ENCODE peak calls at places on chromosomes 7 and 10, in eight cellular contexts. F is tibial nerve; P is neural progenitor cell; Y is mesenchymal stem cell; R is CD4-positive, alpha-beta memory T cell; S is brain microvascular endothelial cell; I is upper lobe of right lung; O is ovary. V is an unnamed sample. For H3K36me3, the result is how much of the 10 kb centered on the place peaks cover.

GRCh38 chr7:146296028-146296427 is 179.4 kb downstream of the CNTNAP2 start:
- DNase-seq in F (no peak), P (no peak), Y (no peak), R (no peak), S (no peak), I (no peak), O (no peak), V (no peak)

GRCh38 chr10:117007080-117007479 is 2.1 kb upstream of the SHTN1 start:
- DNase-seq in F (no peak), P (no peak), Y (peak), R (no peak), S (peak), I (no peak), O (no peak), V (no peak)

GRCh38 chr7:29349362-29349761 is 154.8 kb downstream of the CHN2 start:
- DNase-seq in F (no peak), P (no peak), Y (no peak), R (no peak), S (no peak), I (no peak), O (no peak), V (no peak)

GRCh38 chr10:131041361-131041916 is 270.1 kb downstream of the TCERG1L start:
- DNase-seq in F (no peak), P (no peak), Y (no peak), R (no peak), S (no peak), I (no peak), O (no peak), V (no peak)

GRCh38 chr10:132253092-132253687 is 54.6 kb downstream of the STK32C start:
- DNase-seq in F (no peak), P (no peak), Y (no peak), R (no peak), S (no peak), I (no peak), O (no peak), V (no peak)

GRCh38 chr10:120789804-120790203 is 61.4 kb upstream of the WDR11 start:
- DNase-seq in F (no peak), P (no peak), Y (no peak), R (no peak), S (no peak), I (no peak), O (no peak), V (no peak)

GRCh38 chr7:116717137-116717536 is 45.1 kb downstream of the MET start:
- DNase-seq in F (no peak), P (no peak), Y (no peak), R (no peak), S (no peak), I (no peak), O (no peak), V (no peak)

GRCh38 chr7:114988755-114989154 is 66.9 kb downstream of the MDFIC start:
- DNase-seq in F (no peak), P (no peak), Y (peak), R (no peak), S (peak), I (no peak), O (peak), V (no peak)

GRCh38 chr7:15015545-15016314 is 113.2 kb upstream of the DGKB start:
- DNase-seq in F (no peak), P (peak), Y (peak), R (peak), S (peak), I (no peak), O (peak), V (peak)

GRCh38 chr10:88482220-88482619 is 100.9 kb downstream of the RNLS start:
- DNase-seq in F (no peak), P (no peak), Y (no peak), R (no peak), S (no peak), I (no peak), O (no peak), V (no peak)

GRCh38 chr7:44155191-44156185 is 14.4 kb upstream of the MYL7 start:
- DNase-seq in F (no peak), P (no peak), Y (no peak), R (no peak), S (no peak), I (no peak), O (no peak), V (no peak)

GRCh38 chr10:13001041-13001886 is at the start of gene CCDC3:
- DNase-seq in F (no peak), P (peak), Y (peak), R (no peak), S (no peak), I (no peak), O (peak), V (no peak)

GRCh38 chr7:48337012-48337621 is 165.9 kb downstream of the ABCA13 start:
- DNase-seq in F (no peak), P (peak), Y (no peak), R (no peak), S (peak), I (no peak), O (no peak), V (no peak)

GRCh38 chr10:33880291-33880690 is 545.8 kb upstream of the NRP1 start:
- DNase-seq in F (no peak), P (no peak), Y (no peak), R (no peak), S (no peak), I (no peak), O (no peak), V (no peak)

GRCh38 chr10:123459371-123460224 is 206.6 kb upstream of the GPR26 start:
- DNase-seq in F (no peak), P (no peak), Y (no peak), R (no peak), S (no peak), I (no peak), O (no peak), V (no peak)

GRCh38 chr10:112721080-112721698 is 228.9 kb upstream of the TCF7L2 start:
- DNase-seq in F (no peak), P (peak), Y (peak), R (peak), S (peak), I (no peak), O (no peak), V (peak)

GRCh38 chr7:130292682-130293257 is at the start of gene CPA4:
- DNase-seq in F (no peak), P (no peak), Y (peak), R (no peak), S (peak), I (no peak), O (no peak), V (no peak)

GRCh38 chr7:99359465-99360154 is 14.9 kb upstream of the ARPC1B start:
- DNase-seq in F (no peak), P (peak), Y (no peak), R (no peak), S (no peak), I (no peak), O (no peak), V (no peak)
- H3K27ac ChIP-seq in F (peak), P (peak), Y (no peak), R (no peak), S (no peak), I (no peak), O (no peak), V (no peak)

GRCh38 chr7:140704205-140704604 is 7.7 kb downstream of the NDUFB2 start:
- DNase-seq in F (no peak), P (no peak), Y (no peak), R (no peak), S (no peak), I (no peak), O (no peak), V (no peak)

GRCh38 chr7:140697447-140698143 is 1.1 kb downstream of the NDUFB2 start:
- DNase-seq in F (no peak), P (no peak), Y (peak), R (no peak), S (no peak), I (no peak), O (no peak), V (no peak)

GRCh38 chr7:140698477-140698876 is 2.0 kb downstream of the NDUFB2 start:
- DNase-seq in F (no peak), P (no peak), Y (no peak), R (no peak), S (no peak), I (no peak), O (no peak), V (no peak)

GRCh38 chr7:140707132-140707531 is 10.6 kb downstream of the NDUFB2 start:
- DNase-seq in F (no peak), P (no peak), Y (no peak), R (no peak), S (no peak), I (no peak), O (no peak), V (no peak)

DNA sequence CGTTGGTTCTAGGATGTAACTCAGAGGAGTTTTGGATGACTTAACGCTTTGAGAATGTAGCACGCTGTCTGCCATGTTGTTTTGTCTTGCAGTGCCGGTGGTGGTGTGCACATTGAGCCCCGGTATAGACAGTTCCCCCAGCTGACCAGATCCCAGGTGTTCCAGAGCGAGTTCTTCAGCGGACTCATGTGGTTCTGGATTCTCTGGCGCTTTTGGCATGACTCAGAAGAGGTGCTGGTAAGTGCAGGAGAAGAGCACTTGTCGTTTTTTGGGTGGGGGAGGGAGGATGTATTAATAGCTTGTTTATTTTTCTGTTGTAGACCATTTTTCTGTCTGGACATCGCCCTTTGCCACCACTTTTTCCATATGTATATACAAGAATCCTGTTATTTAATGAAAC is 6.3 kb downstream of the NDUFB2 start:
- DNase-seq in F (no peak), P (no peak), Y (peak), R (no peak), S (no peak), I (no peak), O (no peak), V (no peak)
- H3K36me3 ChIP-seq in F (under half), P (under half), Y (under half), R (under half), S (under half), I (under half), O (under half), V (under half)

GRCh38 chr7:24965831-24966708 is 13.9 kb downstream of the OSBPL3 start:
- DNase-seq in F (no peak), P (peak), Y (no peak), R (peak), S (no peak), I (no peak), O (no peak), V (no peak)
- H3K27ac ChIP-seq in F (no peak), P (no peak), Y (no peak), R (peak), S (no peak), I (no peak), O (no peak), V (peak)

DNA sequence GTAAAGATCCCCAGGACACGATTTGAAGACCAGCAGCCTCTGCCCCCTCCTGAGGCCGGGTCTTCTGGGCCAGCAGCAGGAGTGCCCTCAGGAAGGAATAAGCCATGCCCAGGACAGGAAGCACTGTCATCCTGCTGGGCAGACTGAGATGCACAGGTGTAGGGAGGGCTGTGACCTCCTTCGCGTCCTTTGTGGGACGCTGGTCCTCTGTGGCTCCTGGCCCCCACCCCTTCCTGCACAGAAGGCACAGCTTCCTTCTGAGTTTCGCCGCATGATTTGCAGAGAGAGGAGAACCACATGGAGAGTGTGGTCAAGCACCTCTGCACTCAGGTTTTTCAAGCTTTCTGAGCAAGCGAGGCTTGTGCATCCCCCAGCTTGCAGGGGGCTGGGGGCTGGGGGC is 112.7 kb downstream of the RGS10 start:
- DNase-seq in F (no peak), P (no peak), Y (no peak), R (no peak), S (no peak), I (no peak), O (no peak), V (no peak)
- H3K36me3 ChIP-seq in F (under half), P (under half), Y (half or more), R (under half), S (under half), I (under half), O (under half), V (under half)

DNA sequence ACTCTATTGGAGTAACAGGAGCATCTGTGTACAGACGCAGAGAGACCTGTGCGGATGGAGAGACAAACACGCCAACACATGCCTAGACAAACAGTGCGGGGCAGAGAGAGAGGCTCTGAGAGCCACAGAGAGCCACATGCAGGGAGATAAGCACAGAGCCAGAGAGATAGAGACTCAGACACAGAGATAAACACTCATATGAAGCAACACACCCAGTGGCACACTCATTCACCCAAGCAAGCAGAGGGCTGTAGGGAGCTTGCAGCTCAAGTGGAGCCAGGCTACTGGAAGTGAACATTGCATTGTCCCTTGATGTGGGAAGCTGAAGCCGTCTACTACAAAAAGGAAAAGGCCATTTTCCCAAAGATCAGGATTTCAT is 46.6 kb upstream of the PODXL start:
- DNase-seq in F (no peak), P (no peak), Y (no peak), R (no peak), S (no peak), I (no peak), O (no peak), V (no peak)
- H3K27ac ChIP-seq in F (no peak), P (no peak), Y (no peak), R (no peak), S (no peak), I (no peak), O (no peak), V (no peak)

GRCh38 chr7:34727464-34727995 is 69.5 kb downstream of the NPSR1 start:
- DNase-seq in F (no peak), P (no peak), Y (no peak), R (no peak), S (no peak), I (no peak), O (no peak), V (no peak)
- H3K36me3 ChIP-seq in F (under half), P (under half), Y (under half), R (under half), S (under half), I (under half), O (under half), V (under half)

GRCh38 chr10:125039354-125039769 is 97.4 kb downstream of the ZRANB1 start:
- DNase-seq in F (no peak), P (no peak), Y (no peak), R (no peak), S (no peak), I (no peak), O (no peak), V (no peak)

GRCh38 chr10:125035136-125035535 is 93.2 kb downstream of the ZRANB1 start:
- DNase-seq in F (no peak), P (no peak), Y (peak), R (no peak), S (peak), I (no peak), O (no peak), V (no peak)

GRCh38 chr10:125035588-125036298 is 93.8 kb downstream of the ZRANB1 start:
- DNase-seq in F (no peak), P (no peak), Y (no peak), R (no peak), S (no peak), I (no peak), O (no peak), V (no peak)

GRCh38 chr10:125038637-125039036 is 96.7 kb downstream of the ZRANB1 start:
- DNase-seq in F (no peak), P (no peak), Y (no peak), R (no peak), S (no peak), I (peak), O (no peak), V (no peak)

GRCh38 chr10:125037145-125037544 is 95.2 kb downstream of the ZRANB1 start:
- DNase-seq in F (no peak), P (no peak), Y (peak), R (no peak), S (peak), I (no peak), O (peak), V (no peak)
- H3K27ac ChIP-seq in F (no peak), P (no peak), Y (peak), R (no peak), S (peak), I (no peak), O (no peak), V (no peak)

V was measured in CD4-positive, CD25-positive, alpha-beta regulatory T cell.